ENCODE peak calls at places on chromosomes 7 and 10, in five cellular contexts. X is fibroblast of lung, V is tibial artery, L is PC-9, A is cardiac muscle cell. K is an unnamed sample. For H3K36me3, the result is how much of the 10 kb centered on the place peaks cover.

GRCh38 chr10:95247200-95247880 is 43.5 kb downstream of the PDLIM1 start:
- DNase-seq in X (peak), V (no peak), L (no peak), A (no peak), K (peak)

GRCh38 chr7:23065974-23066373 is 39.6 kb upstream of the KLHL7 start:
- DNase-seq in X (peak), V (no peak), L (no peak), A (no peak), K (no peak)

GRCh38 chr10:22369433-22370072 is 24.3 kb downstream of the SPAG6 start:
- DNase-seq in X (no peak), V (no peak), L (no peak), A (no peak), K (no peak)

GRCh38 chr7:139232893-139233292 is 1.9 kb downstream of the UBN2 start:
- DNase-seq in X (peak), V (no peak), L (no peak), A (no peak), K (no peak)

GRCh38 chr7:115748123-115748738 is 282.3 kb downstream of the TFEC start:
- DNase-seq in X (no peak), V (no peak), L (no peak), A (no peak), K (no peak)

GRCh38 chr10:74923556-74923955 is 97.2 kb downstream of the KAT6B start:
- DNase-seq in X (no peak), V (no peak), L (no peak), A (peak), K (no peak)

GRCh38 chr7:158722574-158723237 is 18.1 kb upstream of the NCAPG2 start:
- DNase-seq in X (no peak), V (no peak), L (no peak), A (no peak), K (no peak)

GRCh38 chr7:129721139-129721538 is 109.6 kb downstream of the NRF1 start:
- DNase-seq in X (no peak), V (no peak), L (no peak), A (no peak), K (no peak)

GRCh38 chr10:57664815-57665214 is 602.9 kb downstream of the IPMK start:
- DNase-seq in X (peak), V (no peak), L (no peak), A (no peak), K (no peak)

GRCh38 chr10:126349676-126350075 is 38.6 kb downstream of the ADAM12 start:
- DNase-seq in X (no peak), V (no peak), L (no peak), A (no peak), K (no peak)

GRCh38 chr7:67553378-67553777 is 556.7 kb downstream of the TYW1 start:
- DNase-seq in X (no peak), V (no peak), L (no peak), A (no peak), K (no peak)

GRCh38 chr7:151310578-151310977 is 31.0 kb upstream of the NUB1 start:
- DNase-seq in X (no peak), V (no peak), L (no peak), A (peak), K (no peak)

GRCh38 chr10:96413151-96413787 is 54.5 kb upstream of the OPALIN start:
- DNase-seq in X (no peak), V (no peak), L (no peak), A (no peak), K (peak)

GRCh38 chr10:14532473-14533251 is 201.9 kb upstream of the FRMD4A start:
- DNase-seq in X (peak), V (no peak), L (peak), A (no peak), K (no peak)

GRCh38 chr10:103543617-103544525 is 50.4 kb downstream of the NEURL1 start:
- DNase-seq in X (no peak), V (no peak), L (no peak), A (no peak), K (no peak)

GRCh38 chr7:136020556-136020955 is 43.4 kb upstream of the MTPN start:
- DNase-seq in X (no peak), V (no peak), L (no peak), A (no peak), K (no peak)

GRCh38 chr7:136018104-136018503 is 40.9 kb upstream of the MTPN start:
- DNase-seq in X (peak), V (no peak), L (no peak), A (no peak), K (no peak)

GRCh38 chr7:136027160-136027559 is 50.0 kb upstream of the MTPN start:
- DNase-seq in X (no peak), V (no peak), L (no peak), A (no peak), K (no peak)

GRCh38 chr7:136026209-136026608 is 49.0 kb upstream of the MTPN start:
- DNase-seq in X (no peak), V (no peak), L (no peak), A (no peak), K (no peak)

DNA sequence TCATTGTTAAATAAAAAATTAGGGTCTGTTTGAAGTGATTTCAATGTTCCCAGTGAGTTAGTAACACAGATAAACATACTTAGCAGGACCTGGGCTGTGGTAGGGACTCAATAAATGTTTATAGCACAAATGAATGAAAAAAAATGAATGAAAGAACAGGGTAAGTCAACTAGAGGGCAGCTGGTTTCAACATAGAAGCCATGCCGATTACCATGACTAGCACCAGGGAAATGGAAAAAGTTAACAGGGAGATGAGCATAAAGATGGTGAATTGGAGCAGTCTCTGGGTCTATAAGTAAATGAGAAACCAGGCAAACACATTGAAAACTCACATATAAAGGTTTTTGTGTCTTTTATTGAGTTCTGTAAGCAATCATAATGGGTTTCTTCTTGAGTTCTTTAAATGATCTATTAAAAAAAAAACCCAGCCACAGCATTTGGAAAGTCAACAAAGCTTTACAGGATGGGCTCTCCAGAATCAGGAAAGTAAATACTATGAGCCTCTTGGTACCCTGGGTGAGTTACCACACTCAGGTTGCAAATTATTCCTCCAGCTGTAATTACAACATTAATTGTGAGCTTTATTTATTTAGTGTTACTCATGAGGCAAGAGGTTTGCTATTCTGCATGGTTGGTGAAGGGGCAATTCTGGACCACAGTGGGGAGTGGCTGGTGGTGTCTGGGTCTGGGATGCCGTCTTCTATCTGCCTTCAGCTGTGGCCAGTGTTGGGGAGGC is 46.1 kb upstream of the MTPN start:
- DNase-seq in X (no peak), V (no peak), L (no peak), A (no peak), K (no peak)
- H3K4me3 ChIP-seq in X (no peak), V (no peak), L (no peak), A (no peak), K (no peak)

DNA sequence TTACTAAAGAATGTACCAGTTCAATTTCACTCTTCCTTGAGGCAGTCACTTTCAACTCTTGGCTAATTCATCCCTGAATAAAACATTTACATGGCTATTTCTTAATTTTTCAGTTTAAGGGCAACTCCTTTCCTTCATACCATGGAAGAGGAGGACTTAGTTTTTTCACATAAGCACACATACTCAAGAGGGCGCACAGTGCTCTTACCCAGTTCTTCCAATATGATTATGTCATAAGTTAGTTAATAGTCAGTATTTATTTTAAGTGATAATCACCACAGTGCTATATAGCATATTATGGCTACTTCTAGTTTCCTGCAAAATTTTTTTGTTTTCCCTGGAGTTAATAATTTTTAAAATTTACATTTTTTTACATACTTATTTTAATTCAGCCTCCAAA is 58.6 kb downstream of the SND1 start:
- DNase-seq in X (no peak), V (no peak), L (no peak), A (no peak), K (no peak)
- H3K36me3 ChIP-seq in X (under half), V (half or more), L (half or more), A (under half), K (under half)

GRCh38 chr10:124308351-124308645 is 110.4 kb downstream of the OAT start:
- DNase-seq in X (no peak), V (no peak), L (no peak), A (no peak), K (no peak)

GRCh38 chr10:124305984-124306383 is 112.7 kb downstream of the OAT start:
- DNase-seq in X (no peak), V (no peak), L (no peak), A (no peak), K (no peak)

GRCh38 chr10:124306922-124307371 is 111.8 kb downstream of the OAT start:
- DNase-seq in X (peak), V (no peak), L (no peak), A (no peak), K (no peak)

GRCh38 chr10:124307531-124308350 is 111.0 kb downstream of the OAT start:
- DNase-seq in X (no peak), V (no peak), L (no peak), A (no peak), K (no peak)

DNA sequence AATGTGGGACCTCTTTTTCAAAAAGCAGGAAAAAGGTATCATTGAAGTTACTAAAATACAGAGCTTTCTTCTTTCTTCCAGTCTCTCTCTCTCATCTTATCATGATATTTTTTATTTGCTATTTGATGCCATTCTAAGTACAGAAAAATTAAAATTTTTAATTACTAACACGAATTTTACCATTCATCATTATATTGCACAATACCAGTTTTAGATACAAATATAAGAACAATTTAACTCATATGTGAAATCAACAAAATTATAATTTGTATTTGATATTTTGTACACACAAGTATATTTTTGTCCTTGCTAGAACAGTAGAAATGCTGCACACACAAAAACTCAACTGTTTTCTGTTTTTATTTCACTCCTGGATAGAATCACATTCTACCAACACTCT is 112.2 kb downstream of the OAT start:
- DNase-seq in X (no peak), V (no peak), L (no peak), A (no peak), K (no peak)
- H3K27ac ChIP-seq in X (no peak), V (no peak), L (no peak), A (no peak), K (peak)

GRCh38 chr7:122311719-122312118 is 7.2 kb upstream of the FEZF1 start:
- DNase-seq in X (no peak), V (no peak), L (no peak), A (no peak), K (no peak)

GRCh38 chr7:122314284-122314683 is 9.7 kb upstream of the FEZF1 start:
- DNase-seq in X (no peak), V (no peak), L (no peak), A (no peak), K (no peak)

GRCh38 chr7:122312789-122313188 is 8.2 kb upstream of the FEZF1 start:
- DNase-seq in X (no peak), V (no peak), L (no peak), A (no peak), K (no peak)

GRCh38 chr7:122316467-122317394 is 12.2 kb upstream of the FEZF1 start:
- DNase-seq in X (no peak), V (no peak), L (no peak), A (no peak), K (no peak)

DNA sequence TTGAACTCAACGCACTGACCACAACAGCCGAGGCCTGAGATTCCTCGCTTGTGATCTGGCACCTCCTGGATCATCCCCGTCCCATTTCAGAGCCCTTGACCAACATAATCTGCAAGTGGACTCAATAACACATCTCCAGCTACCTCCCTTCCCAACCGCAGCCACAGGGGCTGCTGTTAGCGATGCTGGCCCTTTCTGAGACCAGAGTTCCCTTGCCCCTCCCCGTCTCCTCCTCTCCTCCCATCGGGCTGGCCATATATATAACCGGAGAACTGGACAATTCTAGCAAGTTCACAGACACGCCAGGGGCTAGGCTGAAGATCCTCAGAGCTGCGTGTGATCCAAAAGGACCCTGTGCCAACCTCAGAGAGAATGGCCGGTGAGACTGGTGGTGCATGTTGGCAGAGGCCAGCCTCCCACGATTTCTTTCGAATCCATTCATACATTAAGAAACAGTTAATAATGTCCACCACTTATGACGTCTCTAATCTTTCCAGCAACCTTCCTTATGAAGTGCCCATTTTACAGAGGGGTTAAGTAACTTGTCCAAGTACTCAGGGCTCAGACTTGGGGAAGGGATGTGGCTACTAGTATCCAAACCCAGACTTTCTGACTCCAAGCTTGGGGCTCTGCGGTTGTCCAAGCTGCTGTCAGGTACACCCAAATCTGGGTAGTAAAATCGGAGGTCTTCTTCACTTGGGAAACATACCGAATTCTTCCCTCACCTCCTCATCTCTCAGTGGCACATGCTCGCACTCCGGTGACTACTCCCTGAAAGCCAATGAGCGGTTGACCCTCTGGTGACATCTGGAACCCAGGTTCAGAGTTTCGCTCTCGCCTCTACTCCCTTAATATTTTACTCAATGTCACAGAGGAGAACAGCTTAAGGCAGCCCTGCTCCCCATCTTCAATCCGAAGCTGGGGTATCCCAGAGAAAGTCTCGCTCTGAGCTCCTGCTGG is 11.2 kb upstream of the FEZF1 start:
- DNase-seq in X (no peak), V (no peak), L (no peak), A (no peak), K (no peak)
- H3K4me3 ChIP-seq in X (no peak), V (no peak), L (no peak), A (no peak), K (no peak)

DNA sequence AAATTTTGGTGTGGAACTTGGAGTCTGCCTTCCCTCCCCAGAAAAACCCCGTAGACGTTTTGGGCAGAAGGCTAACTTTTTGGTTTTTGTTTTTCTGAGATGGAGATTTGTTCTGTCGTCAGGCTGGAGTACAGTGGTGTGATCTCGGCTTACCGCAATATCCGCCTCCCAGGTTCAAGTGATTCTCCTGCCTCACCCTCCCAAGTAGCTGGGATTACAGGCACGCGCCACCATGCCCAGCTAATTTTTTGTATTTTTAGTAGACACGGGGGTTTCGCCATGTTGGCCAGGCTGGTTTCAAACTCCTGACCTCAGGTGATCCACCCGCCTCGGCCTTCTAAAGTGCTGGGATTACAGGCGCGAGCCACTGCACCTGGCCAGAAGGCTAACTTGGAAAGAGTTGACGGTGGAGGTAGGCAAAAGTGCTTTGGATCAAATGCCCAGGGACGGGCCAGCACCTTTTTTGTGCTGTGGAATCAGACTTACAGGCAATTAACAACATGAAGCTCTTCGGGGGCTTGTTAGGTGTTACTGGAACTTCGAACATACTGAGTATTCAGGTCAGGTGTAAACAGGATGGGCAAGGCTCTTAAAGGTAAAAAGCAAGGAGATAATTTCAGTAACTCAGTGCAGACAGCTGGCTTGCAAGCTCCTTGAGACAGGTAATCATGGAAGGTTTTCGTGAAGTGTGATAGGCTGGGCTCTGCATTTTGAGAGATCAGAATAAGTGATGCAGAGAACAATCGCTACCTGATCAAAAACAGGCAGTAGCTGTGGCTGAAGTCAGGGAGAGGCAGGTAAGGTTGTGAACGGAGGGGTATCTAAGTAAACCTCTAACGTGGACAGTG is 1.8 kb downstream of the PPP1R35 start:
- DNase-seq in X (no peak), V (no peak), L (no peak), A (no peak), K (no peak)
- H3K36me3 ChIP-seq in X (under half), V (under half), L (under half), A (under half), K (under half)

K was measured in right atrium auricular region.